ENCODE peak calls at places on chromosome 5, in ten cellular contexts. One of them, this sample, is unnamed. For H3K4me1, the result is how much of the 10 kb centered on the place peaks cover.

GRCh38 chr5:132883261-132883834 is 9.9 kb downstream of the LEAP2 start:
- DNase-seq in CD4-positive, alpha-beta memory T cell: peak
- DNase-seq in mucosa of descending colon: no peak
- DNase-seq in IMR-90: peak
- DNase-seq in Caco-2: peak
- DNase-seq in left ventricle myocardium inferior: no peak
- DNase-seq in ovary: no peak
- DNase-seq in transverse colon: peak
- DNase-seq in upper lobe of right lung: no peak
- DNase-seq in spleen: no peak
- DNase-seq in this sample: peak

GRCh38 chr5:77957-78804 is 13.8 kb upstream of the PLEKHG4B start:
- DNase-seq in transverse colon: no peak
- DNase-seq in upper lobe of right lung: no peak
- DNase-seq in ovary: no peak
- DNase-seq in Caco-2: peak
- DNase-seq in mucosa of descending colon: no peak
- DNase-seq in CD4-positive, alpha-beta memory T cell: no peak
- DNase-seq in left ventricle myocardium inferior: peak
- DNase-seq in spleen: peak
- DNase-seq in IMR-90: peak
- DNase-seq in this sample: no peak

GRCh38 chr5:128842241-128842640 is 123.0 kb upstream of the SLC27A6 start:
- DNase-seq in CD4-positive, alpha-beta memory T cell: no peak
- DNase-seq in Caco-2: no peak
- DNase-seq in spleen: no peak
- DNase-seq in left ventricle myocardium inferior: no peak
- DNase-seq in IMR-90: no peak
- DNase-seq in mucosa of descending colon: no peak
- DNase-seq in upper lobe of right lung: no peak
- DNase-seq in ovary: no peak
- DNase-seq in transverse colon: no peak
- DNase-seq in this sample: no peak

GRCh38 chr5:2505217-2505616 is 246.3 kb downstream of the IRX2 start:
- DNase-seq in spleen: no peak
- DNase-seq in transverse colon: no peak
- DNase-seq in CD4-positive, alpha-beta memory T cell: no peak
- DNase-seq in ovary: no peak
- DNase-seq in left ventricle myocardium inferior: no peak
- DNase-seq in IMR-90: no peak
- DNase-seq in Caco-2: no peak
- DNase-seq in mucosa of descending colon: no peak
- DNase-seq in upper lobe of right lung: no peak
- DNase-seq in this sample: no peak

GRCh38 chr5:17989567-17989966 is 355.3 kb downstream of the TAF11L14 start:
- DNase-seq in transverse colon: no peak
- DNase-seq in upper lobe of right lung: no peak
- DNase-seq in mucosa of descending colon: no peak
- DNase-seq in spleen: no peak
- DNase-seq in IMR-90: no peak
- DNase-seq in left ventricle myocardium inferior: no peak
- DNase-seq in Caco-2: no peak
- DNase-seq in ovary: no peak
- DNase-seq in CD4-positive, alpha-beta memory T cell: no peak
- DNase-seq in this sample: no peak

GRCh38 chr5:109682383-109682782 is 7.3 kb upstream of the MAN2A1 start:
- DNase-seq in spleen: no peak
- DNase-seq in CD4-positive, alpha-beta memory T cell: no peak
- DNase-seq in transverse colon: no peak
- DNase-seq in upper lobe of right lung: no peak
- DNase-seq in Caco-2: peak
- DNase-seq in ovary: no peak
- DNase-seq in left ventricle myocardium inferior: no peak
- DNase-seq in mucosa of descending colon: no peak
- DNase-seq in IMR-90: peak
- DNase-seq in this sample: no peak

GRCh38 chr5:82356808-82357671 is 78.9 kb upstream of the RPS23 start:
- DNase-seq in left ventricle myocardium inferior: peak
- DNase-seq in CD4-positive, alpha-beta memory T cell: peak
- DNase-seq in mucosa of descending colon: peak
- DNase-seq in Caco-2: no peak
- DNase-seq in spleen: no peak
- DNase-seq in transverse colon: peak
- DNase-seq in ovary: peak
- DNase-seq in IMR-90: peak
- DNase-seq in upper lobe of right lung: peak
- DNase-seq in this sample: peak

GRCh38 chr5:33441241-33441844 is 578 bp downstream of the TARS1 start:
- DNase-seq in IMR-90: peak
- DNase-seq in Caco-2: peak
- DNase-seq in CD4-positive, alpha-beta memory T cell: peak
- DNase-seq in mucosa of descending colon: peak
- DNase-seq in transverse colon: peak
- DNase-seq in upper lobe of right lung: no peak
- DNase-seq in ovary: no peak
- DNase-seq in spleen: no peak
- DNase-seq in left ventricle myocardium inferior: no peak
- DNase-seq in this sample: peak

GRCh38 chr5:124735169-124735858 is 11.1 kb downstream of the ZNF608 start:
- DNase-seq in mucosa of descending colon: peak
- DNase-seq in left ventricle myocardium inferior: no peak
- DNase-seq in spleen: no peak
- DNase-seq in CD4-positive, alpha-beta memory T cell: no peak
- DNase-seq in transverse colon: peak
- DNase-seq in Caco-2: peak
- DNase-seq in ovary: peak
- DNase-seq in IMR-90: no peak
- DNase-seq in upper lobe of right lung: no peak
- DNase-seq in this sample: no peak

GRCh38 chr5:148372883-148373282 is 10.9 kb upstream of the FBXO38 start:
- DNase-seq in left ventricle myocardium inferior: no peak
- DNase-seq in IMR-90: no peak
- DNase-seq in ovary: no peak
- DNase-seq in CD4-positive, alpha-beta memory T cell: no peak
- DNase-seq in mucosa of descending colon: no peak
- DNase-seq in Caco-2: no peak
- DNase-seq in upper lobe of right lung: no peak
- DNase-seq in spleen: no peak
- DNase-seq in transverse colon: no peak
- DNase-seq in this sample: no peak

GRCh38 chr5:113357696-113358476 is 76.9 kb downstream of the TSSK1B start:
- DNase-seq in Caco-2: no peak
- DNase-seq in mucosa of descending colon: no peak
- DNase-seq in spleen: no peak
- DNase-seq in upper lobe of right lung: no peak
- DNase-seq in transverse colon: no peak
- DNase-seq in CD4-positive, alpha-beta memory T cell: no peak
- DNase-seq in left ventricle myocardium inferior: no peak
- DNase-seq in IMR-90: no peak
- DNase-seq in ovary: no peak
- DNase-seq in this sample: peak

DNA sequence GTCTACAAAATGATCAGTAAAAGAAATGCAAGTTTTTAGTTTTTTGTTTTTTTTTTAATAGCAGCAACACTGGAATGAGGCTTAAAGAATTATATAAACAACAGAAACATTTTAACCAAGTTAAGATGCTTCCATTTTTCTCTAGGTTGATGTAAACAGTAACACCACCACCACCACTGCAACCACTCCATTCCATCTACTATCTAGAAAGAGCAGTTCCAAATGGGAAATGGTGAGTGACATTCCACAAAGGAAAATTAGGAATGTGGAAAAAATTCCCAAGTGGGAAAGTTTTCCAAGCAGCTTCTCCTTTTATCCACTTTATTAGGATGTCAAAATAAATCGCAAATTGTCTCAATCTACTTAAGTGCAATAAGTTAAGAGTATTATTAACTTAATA is 32.6 kb downstream of the SLC38A9 start:
- DNase-seq in upper lobe of right lung: no peak
- DNase-seq in CD4-positive, alpha-beta memory T cell: no peak
- DNase-seq in IMR-90: peak
- DNase-seq in mucosa of descending colon: no peak
- DNase-seq in spleen: no peak
- DNase-seq in Caco-2: no peak
- DNase-seq in transverse colon: no peak
- DNase-seq in ovary: no peak
- DNase-seq in left ventricle myocardium inferior: no peak
- DNase-seq in this sample: no peak
- H3K4me1 ChIP-seq in upper lobe of right lung: under half
- H3K4me1 ChIP-seq in CD4-positive, alpha-beta memory T cell: under half
- H3K4me1 ChIP-seq in IMR-90: under half
- H3K4me1 ChIP-seq in mucosa of descending colon: under half
- H3K4me1 ChIP-seq in spleen: under half
- H3K4me1 ChIP-seq in Caco-2: under half
- H3K4me1 ChIP-seq in transverse colon: under half
- H3K4me1 ChIP-seq in ovary: under half
- H3K4me1 ChIP-seq in left ventricle myocardium inferior: under half
- H3K4me1 ChIP-seq in this sample: under half

DNA sequence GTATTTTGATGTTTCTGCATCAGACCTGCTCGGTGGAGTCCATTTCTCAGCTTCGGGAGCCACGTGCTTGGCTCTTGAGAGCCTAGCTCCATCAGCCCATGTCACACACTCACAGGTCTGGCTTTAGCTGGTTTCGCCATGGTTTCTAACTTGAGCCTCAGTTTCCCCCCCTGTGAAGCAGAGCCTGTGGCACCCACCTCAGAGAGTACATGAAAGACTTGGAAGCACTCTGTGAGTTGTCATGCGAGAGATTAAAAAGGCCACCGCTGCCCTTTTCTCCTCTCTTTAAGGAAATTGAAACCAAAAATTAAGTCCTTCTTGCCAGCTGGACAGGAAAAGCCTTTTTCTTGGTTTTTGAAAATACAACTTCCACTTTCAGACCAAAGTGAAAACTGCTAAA is 8.8 kb downstream of the TENT4A start:
- DNase-seq in Caco-2: no peak
- DNase-seq in left ventricle myocardium inferior: no peak
- DNase-seq in ovary: peak
- DNase-seq in IMR-90: peak
- DNase-seq in transverse colon: no peak
- DNase-seq in spleen: no peak
- DNase-seq in CD4-positive, alpha-beta memory T cell: no peak
- DNase-seq in upper lobe of right lung: no peak
- DNase-seq in mucosa of descending colon: no peak
- DNase-seq in this sample: peak
- H3K4me1 ChIP-seq in Caco-2: under half
- H3K4me1 ChIP-seq in left ventricle myocardium inferior: half or more
- H3K4me1 ChIP-seq in ovary: under half
- H3K4me1 ChIP-seq in IMR-90: under half
- H3K4me1 ChIP-seq in transverse colon: half or more
- H3K4me1 ChIP-seq in spleen: half or more
- H3K4me1 ChIP-seq in CD4-positive, alpha-beta memory T cell: half or more
- H3K4me1 ChIP-seq in upper lobe of right lung: half or more
- H3K4me1 ChIP-seq in mucosa of descending colon: under half
- H3K4me1 ChIP-seq in this sample: half or more

GRCh38 chr5:180259260-180259611 is 32.6 kb downstream of the MAPK9 start:
- DNase-seq in Caco-2: no peak
- DNase-seq in ovary: no peak
- DNase-seq in spleen: no peak
- DNase-seq in left ventricle myocardium inferior: no peak
- DNase-seq in IMR-90: peak
- DNase-seq in CD4-positive, alpha-beta memory T cell: no peak
- DNase-seq in upper lobe of right lung: no peak
- DNase-seq in mucosa of descending colon: no peak
- DNase-seq in transverse colon: no peak
- DNase-seq in this sample: no peak
- H3K4me1 ChIP-seq in Caco-2: under half
- H3K4me1 ChIP-seq in ovary: under half
- H3K4me1 ChIP-seq in spleen: under half
- H3K4me1 ChIP-seq in left ventricle myocardium inferior: under half
- H3K4me1 ChIP-seq in IMR-90: under half
- H3K4me1 ChIP-seq in CD4-positive, alpha-beta memory T cell: under half
- H3K4me1 ChIP-seq in upper lobe of right lung: under half
- H3K4me1 ChIP-seq in mucosa of descending colon: under half
- H3K4me1 ChIP-seq in transverse colon: under half
- H3K4me1 ChIP-seq in this sample: under half

GRCh38 chr5:173800340-173800739 is 87.8 kb upstream of the CPEB4 start:
- DNase-seq in CD4-positive, alpha-beta memory T cell: no peak
- DNase-seq in left ventricle myocardium inferior: no peak
- DNase-seq in transverse colon: no peak
- DNase-seq in upper lobe of right lung: no peak
- DNase-seq in ovary: no peak
- DNase-seq in IMR-90: no peak
- DNase-seq in mucosa of descending colon: no peak
- DNase-seq in Caco-2: no peak
- DNase-seq in spleen: no peak
- DNase-seq in this sample: peak

GRCh38 chr5:173801006-173801405 is 87.1 kb upstream of the CPEB4 start:
- DNase-seq in spleen: no peak
- DNase-seq in ovary: no peak
- DNase-seq in upper lobe of right lung: no peak
- DNase-seq in Caco-2: no peak
- DNase-seq in CD4-positive, alpha-beta memory T cell: no peak
- DNase-seq in IMR-90: no peak
- DNase-seq in mucosa of descending colon: no peak
- DNase-seq in left ventricle myocardium inferior: no peak
- DNase-seq in transverse colon: no peak
- DNase-seq in this sample: no peak

GRCh38 chr5:173796746-173797495 is 91.2 kb upstream of the CPEB4 start:
- DNase-seq in spleen: no peak
- DNase-seq in IMR-90: no peak
- DNase-seq in transverse colon: no peak
- DNase-seq in mucosa of descending colon: no peak
- DNase-seq in CD4-positive, alpha-beta memory T cell: no peak
- DNase-seq in left ventricle myocardium inferior: no peak
- DNase-seq in Caco-2: no peak
- DNase-seq in upper lobe of right lung: no peak
- DNase-seq in ovary: no peak
- DNase-seq in this sample: peak

GRCh38 chr5:173795601-173796000 is 92.5 kb upstream of the CPEB4 start:
- DNase-seq in IMR-90: no peak
- DNase-seq in transverse colon: peak
- DNase-seq in mucosa of descending colon: peak
- DNase-seq in left ventricle myocardium inferior: no peak
- DNase-seq in Caco-2: peak
- DNase-seq in CD4-positive, alpha-beta memory T cell: no peak
- DNase-seq in ovary: no peak
- DNase-seq in upper lobe of right lung: no peak
- DNase-seq in spleen: no peak
- DNase-seq in this sample: peak

DNA sequence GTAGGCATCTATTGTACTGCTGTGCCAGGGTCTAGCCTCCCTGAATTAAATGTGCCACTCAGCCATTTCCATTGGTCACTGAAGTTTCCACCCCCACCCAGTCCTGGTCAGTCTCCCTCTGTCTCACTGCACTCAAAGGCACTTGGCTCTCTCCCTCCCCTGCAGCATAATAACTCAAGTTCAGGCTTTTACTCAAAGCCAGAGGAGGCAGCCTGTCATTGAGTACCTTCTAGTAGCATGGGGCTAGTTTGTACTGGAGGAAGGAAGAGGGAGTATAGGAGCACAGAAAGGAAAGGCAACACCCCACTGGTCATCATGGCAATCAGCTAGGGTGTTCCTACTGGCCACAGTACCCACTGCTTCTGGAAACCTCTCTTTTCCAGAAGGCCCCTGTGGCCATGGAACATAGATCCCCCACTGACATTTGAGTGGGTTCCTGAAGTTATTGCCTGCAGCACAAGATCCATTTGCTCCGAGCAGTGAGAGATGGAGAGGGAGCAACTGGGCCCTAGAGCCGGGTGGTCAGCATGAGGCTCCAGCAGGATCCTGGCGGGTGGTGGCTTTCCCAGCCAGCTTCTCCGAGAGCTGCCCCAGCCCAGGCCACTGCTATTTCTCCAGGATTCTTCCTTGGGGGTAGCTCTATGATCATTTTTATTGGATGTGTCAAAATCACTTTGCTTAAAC is 89.9 kb upstream of the CPEB4 start:
- DNase-seq in CD4-positive, alpha-beta memory T cell: no peak
- DNase-seq in spleen: no peak
- DNase-seq in IMR-90: no peak
- DNase-seq in mucosa of descending colon: no peak
- DNase-seq in Caco-2: no peak
- DNase-seq in ovary: no peak
- DNase-seq in left ventricle myocardium inferior: no peak
- DNase-seq in transverse colon: no peak
- DNase-seq in upper lobe of right lung: no peak
- DNase-seq in this sample: no peak
- H3K4me1 ChIP-seq in CD4-positive, alpha-beta memory T cell: under half
- H3K4me1 ChIP-seq in spleen: under half
- H3K4me1 ChIP-seq in IMR-90: under half
- H3K4me1 ChIP-seq in mucosa of descending colon: under half
- H3K4me1 ChIP-seq in Caco-2: under half
- H3K4me1 ChIP-seq in ovary: under half
- H3K4me1 ChIP-seq in left ventricle myocardium inferior: under half
- H3K4me1 ChIP-seq in transverse colon: under half
- H3K4me1 ChIP-seq in upper lobe of right lung: under half
- H3K4me1 ChIP-seq in this sample: under half

This sample was measured in tibial artery.